ENCODE peak calls at places on chromosomes 12 and 14, in four cellular contexts. U is activated CD4-positive, alpha-beta memory T cell treated with anti-CD3 and anti-CD28 coated beads for 36 hours; X is H7; G is NCI-H774. K is an unnamed sample.

GRCh38 chr12:58009355-58009754 is 68.0 kb downstream of the ATP23 start:
- DNase-seq in U (no peak), X (no peak), G (no peak), K (no peak)

GRCh38 chr12:91109148-91109564 is 2.1 kb downstream of the LUM start:
- DNase-seq in U (peak; percentile 71), X (peak; percentile 2), G (no peak), K (peak; percentile 74)

GRCh38 chr12:130049666-130050065 is 112.6 kb upstream of the FZD10 start:
- DNase-seq in U (no peak), X (peak; percentile 71), G (no peak), K (no peak)

GRCh38 chr12:132118876-132119275 is 25.2 kb downstream of the DDX51 start:
- DNase-seq in U (no peak), X (peak; percentile 71), G (no peak), K (no peak)

GRCh38 chr14:97331058-97331457 is 533.9 kb downstream of the VRK1 start:
- DNase-seq in U (no peak), X (no peak), G (no peak), K (no peak)

GRCh38 chr12:91920276-91920675 is 225.4 kb downstream of the BTG1 start:
- DNase-seq in U (no peak), X (no peak), G (no peak), K (no peak)

GRCh38 chr14:29536886-29537511 is 390.6 kb downstream of the PRKD1 start:
- DNase-seq in U (no peak), X (no peak), G (peak; percentile 13), K (no peak)

GRCh38 chr12:98440165-98440581 is 75.2 kb upstream of the TMPO start:
- DNase-seq in U (peak; percentile 49), X (no peak), G (no peak), K (peak; percentile 11)

GRCh38 chr12:49615725-49616124 is 7.6 kb upstream of the PRPF40B start:
- DNase-seq in U (no peak), X (no peak), G (no peak), K (no peak)

GRCh38 chr14:30195946-30196345 is 268.3 kb upstream of the PRKD1 start:
- DNase-seq in U (no peak), X (no peak), G (no peak), K (no peak)

GRCh38 chr12:51262758-51263177 is 7.4 kb downstream of the SMAGP start:
- DNase-seq in U (peak; percentile 57), X (peak; percentile 67), G (no peak), K (peak; percentile 52)

GRCh38 chr12:95701275-95701674 is 89.3 kb downstream of the NTN4 start:
- DNase-seq in U (no peak), X (no peak), G (no peak), K (no peak)

GRCh38 chr14:65354715-65355114 is 57.8 kb upstream of the FUT8 start:
- DNase-seq in U (no peak), X (no peak), G (no peak), K (no peak)

GRCh38 chr14:64673748-64674147 is 30.5 kb upstream of the PLEKHG3 start:
- DNase-seq in U (peak; percentile 69), X (no peak), G (no peak), K (peak; percentile 40)

GRCh38 chr12:93783827-93784226 is 106.7 kb downstream of the CRADD start:
- DNase-seq in U (peak; percentile 72), X (no peak), G (no peak), K (peak; percentile 83)

GRCh38 chr12:118332511-118332910 is 40.2 kb downstream of the TAOK3 start:
- DNase-seq in U (no peak), X (no peak), G (no peak), K (no peak)

GRCh38 chr12:52787324-52787996 is 8.5 kb downstream of the KRT3 start:
- DNase-seq in U (no peak), X (no peak), G (no peak), K (no peak)

GRCh38 chr12:103799504-103800251 is 41.4 kb downstream of the NT5DC3 start:
- DNase-seq in U (no peak), X (no peak), G (peak; percentile 91), K (no peak)

GRCh38 chr12:53748072-53748840 is 3.5 kb downstream of the CISTR start:
- DNase-seq in U (no peak), X (peak; percentile 70), G (no peak), K (no peak)

GRCh38 chr12:120584343-120585149 is 3.3 kb upstream of the POP5 start:
- DNase-seq in U (peak; percentile 68), X (peak; percentile 87), G (peak; percentile 38), K (peak; percentile 75)

GRCh38 chr14:51653855-51654548 is 2.3 kb downstream of the FRMD6 start:
- DNase-seq in U (no peak), X (no peak), G (no peak), K (no peak)

GRCh38 chr12:81468206-81468605 is 290.9 kb downstream of the PPFIA2 start:
- DNase-seq in U (no peak), X (no peak), G (no peak), K (no peak)

GRCh38 chr14:95424533-95424932 is 91.9 kb downstream of the SYNE3 start:
- DNase-seq in U (no peak), X (no peak), G (no peak), K (no peak)

GRCh38 chr14:66281036-66281776 is 205.0 kb upstream of the CCDC196 start:
- DNase-seq in U (no peak), X (no peak), G (no peak), K (no peak)

GRCh38 chr14:103404920-103405319 is 19.7 kb downstream of the MARK3 start:
- DNase-seq in U (no peak), X (no peak), G (no peak), K (no peak)

K was measured in activated naive CD4-positive, alpha-beta T cell treated with anti-CD3 and anti-CD28 coated beads for 36 hours.